ENCODE peak calls at places on chromosomes 7 and 10, in nine cellular contexts. R is PC-3, S is HCT116, C is neural progenitor cell, Y is GM23338, P is fibroblast of lung, B is PC-9, E is DND-41, D is GM23248. L is an unnamed sample.
A peak's percentile ranks its signal among the peaks of the same experiment; 100 is the strongest.

GRCh38 chr7:140200102-140200989 is 23.6 kb upstream of the KDM7A start:
- DNase-seq in Y (no peak), C (no peak), D (peak; percentile 91), S (no peak), R (peak; percentile 37), E (no peak), B (no peak), P (peak; percentile 55), L (no peak)

GRCh38 chr7:37151741-37152413 is 296.8 kb downstream of the ELMO1 start:
- DNase-seq in B (no peak), P (no peak), E (no peak), Y (no peak), S (no peak), C (no peak), D (no peak), R (no peak), L (no peak)

GRCh38 chr10:87925570-87925969 is 62.1 kb downstream of the PTEN start:
- DNase-seq in P (peak; percentile 48), E (no peak), C (no peak), D (no peak), S (no peak), R (no peak), Y (no peak), B (no peak), L (no peak)

GRCh38 chr10:73553316-73553715 is 37.8 kb downstream of the USP54 start:
- DNase-seq in D (no peak), C (peak; percentile 82), B (no peak), Y (peak; percentile 6), S (no peak), R (no peak), E (no peak), P (no peak), L (no peak)

GRCh38 chr7:151453326-151453791 is 13.4 kb upstream of the CRYGN start:
- DNase-seq in B (no peak), S (no peak), E (no peak), D (no peak), P (no peak), C (peak; percentile 34), R (no peak), Y (no peak), L (no peak)

GRCh38 chr10:93703066-93703465 is 674 bp upstream of the FRA10AC1 start:
- DNase-seq in S (no peak), Y (no peak), E (peak; percentile 6), B (no peak), D (peak; percentile 37), P (peak; percentile 32), C (no peak), R (no peak), L (no peak)

GRCh38 chr7:94054130-94054529 is 50.0 kb upstream of the BET1 start:
- DNase-seq in C (no peak), D (no peak), S (no peak), Y (no peak), P (no peak), B (no peak), R (no peak), E (no peak), L (no peak)

GRCh38 chr10:36634916-36635315 is 490.5 kb upstream of the ANKRD30A start:
- DNase-seq in B (no peak), Y (no peak), C (no peak), P (peak; percentile 4), E (no peak), S (no peak), D (peak; percentile 80), R (peak; percentile 82), L (no peak)

GRCh38 chr10:52313350-52314006 is 603 bp upstream of the DKK1 start:
- DNase-seq in R (no peak), C (peak; percentile 46), P (peak; percentile 12), E (no peak), D (peak; percentile 27), Y (peak; percentile 69), B (peak; percentile 31), S (peak; percentile 55), L (no peak)

GRCh38 chr7:22356010-22356854 is 722 bp downstream of the RAPGEF5 start:
- DNase-seq in R (peak; percentile 26), E (peak; percentile 53), Y (peak; percentile 56), B (peak; percentile 33), D (peak; percentile 7), P (no peak), S (no peak), C (peak; percentile 42), L (no peak)

GRCh38 chr7:2108501-2109250 is 124.1 kb downstream of the MAD1L1 start:
- DNase-seq in P (no peak), B (no peak), Y (no peak), E (no peak), C (peak; percentile 83), D (no peak), S (no peak), R (no peak), L (no peak)

DNA sequence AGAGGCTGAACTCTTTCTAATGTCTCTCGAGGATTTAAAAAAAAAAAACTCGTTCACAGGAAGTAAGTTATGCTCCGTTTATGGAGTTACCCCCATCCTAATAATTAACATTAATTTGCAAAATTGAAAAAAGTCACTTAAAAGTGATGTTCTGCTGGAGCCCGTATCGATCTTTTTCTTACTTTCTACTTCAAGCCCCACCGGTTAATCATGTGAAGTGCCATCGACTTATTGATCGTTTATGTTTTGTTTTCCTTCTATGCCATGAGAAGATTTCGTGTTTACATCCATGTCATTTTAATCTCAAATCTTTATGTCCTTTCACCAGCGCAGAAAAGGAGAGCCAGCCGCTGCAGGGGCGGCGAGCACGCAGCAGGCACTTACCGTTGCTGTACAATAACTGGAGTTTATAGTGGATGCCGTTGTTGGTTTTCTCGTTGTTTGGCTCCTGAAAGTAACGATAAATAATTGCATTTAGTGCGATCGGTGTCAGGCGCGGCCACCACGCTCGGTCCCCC is 1.5 kb downstream of the EBF3 start:
- DNase-seq in R (no peak), C (no peak), E (no peak), S (no peak), P (no peak), B (no peak), D (no peak), Y (no peak), L (no peak)
- TF ChIP-seq EZH2 in R (no peak), C (peak; percentile 98), E (no peak), S (no peak), P (peak; percentile 53), B (no peak), D (no peak), Y (peak; percentile 75), L (no peak)

GRCh38 chr10:89001428-89002072 is 11.0 kb downstream of the FAS start:
- DNase-seq in E (no peak), P (peak; percentile 34), S (no peak), C (peak; percentile 14), D (peak; percentile 34), Y (peak; percentile 31), R (no peak), B (no peak), L (no peak)
- H3K4me3 ChIP-seq in E (no peak overlapping the region), P (no peak overlapping the region), S (no peak overlapping the region), C (no peak overlapping the region), D (no peak overlapping the region), Y (no peak overlapping the region), R (no peak overlapping the region), B (no peak overlapping the region), L (no peak overlapping the region)

DNA sequence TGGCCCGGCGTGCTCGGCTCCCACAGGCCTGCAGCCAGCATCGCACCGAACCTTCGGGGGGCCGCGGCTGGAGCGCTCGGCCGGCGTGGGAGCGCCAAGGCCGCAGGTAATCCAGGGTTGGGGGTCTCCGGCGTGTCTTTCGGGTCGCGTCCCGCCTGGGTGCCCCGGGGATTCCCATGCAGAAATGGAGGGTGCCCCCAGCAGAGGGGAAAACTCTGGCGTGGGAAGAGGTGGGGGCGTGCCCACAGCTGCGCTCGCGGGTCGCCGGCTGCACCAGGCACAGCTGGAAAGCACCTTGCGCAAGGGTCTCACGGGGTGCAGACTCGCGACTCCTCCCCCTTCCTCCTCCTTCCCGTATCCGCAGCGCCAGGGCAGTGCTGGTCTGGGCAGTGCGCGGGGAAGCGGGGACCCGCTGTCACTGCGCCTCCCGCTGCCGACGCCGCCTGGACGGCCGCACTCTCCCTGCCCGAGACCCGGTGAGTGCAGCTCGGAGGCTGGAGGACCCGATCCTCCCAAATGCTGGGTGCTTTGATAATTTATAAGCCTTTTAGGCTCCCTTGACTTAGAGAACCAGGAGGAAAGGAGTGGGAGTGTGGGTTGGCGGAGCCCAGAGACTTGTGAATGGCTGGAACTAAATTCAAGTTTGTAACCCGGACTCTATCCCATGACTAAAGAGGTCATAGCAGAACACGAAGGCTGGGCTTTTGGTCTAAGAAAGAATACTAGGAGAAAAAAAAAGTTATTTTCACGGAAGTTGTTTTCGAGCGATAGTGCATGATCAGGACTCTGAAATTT is 486 bp downstream of the MAP3K8 start:
- DNase-seq in D (peak; percentile 87), S (peak; percentile 31), R (peak; percentile 42), Y (peak; percentile 79), P (peak; percentile 85), C (peak; percentile 79), B (peak; percentile 79), E (peak; percentile 66), L (no peak)
- TF ChIP-seq EZH2 in D (no peak), S (no peak), R (no peak), Y (no peak), P (no peak), C (peak; percentile 20), B (no peak), E (peak; percentile 84), L (no peak)

DNA sequence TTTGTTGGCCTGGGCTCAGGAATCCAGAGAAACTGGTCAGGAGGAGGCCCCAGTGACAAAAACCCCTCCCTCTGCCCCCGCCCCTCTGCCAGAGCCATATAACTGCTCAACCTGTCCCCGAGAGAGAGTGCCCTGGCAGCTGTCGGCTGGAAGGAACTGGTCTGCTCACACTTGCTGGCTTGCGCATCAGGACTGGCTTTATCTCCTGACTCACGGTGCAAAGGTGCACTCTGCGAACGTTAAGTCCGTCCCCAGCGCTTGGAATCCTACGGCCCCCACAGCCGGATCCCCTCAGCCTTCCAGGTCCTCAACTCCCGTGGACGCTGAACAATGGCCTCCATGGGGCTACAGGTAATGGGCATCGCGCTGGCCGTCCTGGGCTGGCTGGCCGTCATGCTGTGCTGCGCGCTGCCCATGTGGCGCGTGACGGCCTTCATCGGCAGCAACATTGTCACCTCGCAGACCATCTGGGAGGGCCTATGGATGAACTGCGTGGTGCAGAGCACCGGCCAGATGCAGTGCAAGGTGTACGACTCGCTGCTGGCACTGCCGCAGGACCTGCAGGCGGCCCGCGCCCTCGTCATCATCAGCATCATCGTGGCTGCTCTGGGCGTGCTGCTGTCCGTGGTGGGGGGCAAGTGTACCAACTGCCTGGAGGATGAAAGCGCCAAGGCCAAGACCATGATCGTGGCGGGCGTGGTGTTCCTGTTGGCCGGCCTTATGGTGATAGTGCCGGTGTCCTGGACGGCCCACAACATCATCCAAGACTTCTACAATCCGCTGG is at the start of gene CLDN4:
- DNase-seq in E (no peak), B (peak; percentile 99), R (peak; percentile 97), C (peak; percentile 74), Y (peak; percentile 84), P (no peak), D (no peak), S (peak; percentile 93), L (no peak)
- H3K4me3 ChIP-seq in E (no peak within 1 kb of the TSS), B (peak within 1 kb of the TSS; percentile 97), R (peak within 1 kb of the TSS; percentile 99), C (no peak within 1 kb of the TSS), Y (peak within 1 kb of the TSS; percentile 47), P (no peak within 1 kb of the TSS), D (no peak within 1 kb of the TSS), S (peak within 1 kb of the TSS; percentile 96), L (no peak within 1 kb of the TSS)